ENCODE peak calls at places on chromosomes 1 and 21, in nine cellular contexts. F is GM12864, W is upper lobe of left lung, V is astrocyte of the cerebellum, O is cardiac muscle cell, P is RWPE1, B is endothelial cell, M is tibial artery, N is heart right ventricle. K is an unnamed sample.

GRCh38 chr1:21801100-21801499 is 11.0 kb upstream of the LDLRAD2 start:
- DNase-seq in N (no peak), O (no peak), B (no peak), M (no peak), V (no peak), F (no peak), W (no peak), P (peak; percentile 77), K (no peak)

GRCh38 chr1:54800899-54801759 is at the start of gene TTC22:
- DNase-seq in N (no peak), P (peak; percentile 70), V (no peak), O (no peak), F (no peak), W (peak; percentile 84), M (no peak), B (peak; percentile 19), K (peak; percentile 67)

GRCh38 chr1:231000201-231000600 is 21.3 kb downstream of the ARV1 start:
- DNase-seq in M (no peak), O (no peak), V (no peak), N (no peak), F (no peak), P (no peak), B (no peak), W (no peak), K (no peak)

GRCh38 chr1:78045850-78046778 is at the start of gene GIPC2:
- DNase-seq in B (peak; percentile 40), F (no peak), V (no peak), O (peak; percentile 31), W (no peak), M (no peak), N (peak; percentile 24), P (no peak), K (peak; percentile 25)

GRCh38 chr1:116769561-116769977 is 15.3 kb downstream of the CD2 start:
- DNase-seq in W (peak; percentile 50), N (no peak), O (peak; percentile 46), B (no peak), P (no peak), V (peak; percentile 43), F (peak; percentile 46), M (no peak), K (no peak)

GRCh38 chr1:112358798-112359408 is 37.1 kb upstream of the CTTNBP2NL start:
- DNase-seq in B (peak; percentile 60), F (no peak), M (peak; percentile 88), V (no peak), O (peak; percentile 87), N (peak; percentile 64), P (peak; percentile 51), W (peak; percentile 75), K (no peak)

GRCh38 chr1:160400284-160400645 is at the start of gene VANGL2:
- DNase-seq in N (peak; percentile 84), O (peak; percentile 86), W (peak; percentile 55), P (peak; percentile 80), F (no peak), M (peak; percentile 31), B (peak; percentile 95), V (peak; percentile 22), K (peak; percentile 74)

GRCh38 chr1:44621841-44622286 is 52.4 kb downstream of the TMEM53 start:
- DNase-seq in V (no peak), N (no peak), P (no peak), O (no peak), F (no peak), B (no peak), W (no peak), M (no peak), K (no peak)

GRCh38 chr1:185200889-185201288 is 43.9 kb downstream of the SWT1 start:
- DNase-seq in B (no peak), O (no peak), W (no peak), M (no peak), V (no peak), P (no peak), N (no peak), F (no peak), K (no peak)

GRCh38 chr1:26094677-26095383 is 16.8 kb upstream of the PDIK1L start:
- DNase-seq in N (peak; percentile 45), P (no peak), V (no peak), O (peak; percentile 68), M (peak; percentile 33), W (peak; percentile 43), F (no peak), B (peak; percentile 58), K (no peak)

GRCh38 chr21:17472592-17473271 is 40.1 kb upstream of the CXADR start:
- DNase-seq in O (no peak), N (no peak), W (no peak), F (no peak), M (no peak), V (no peak), B (no peak), P (no peak), K (no peak)

GRCh38 chr1:200708769-200709168 is 29.9 kb upstream of the CAMSAP2 start:
- DNase-seq in O (no peak), P (peak; percentile 61), N (no peak), M (no peak), V (no peak), W (no peak), F (no peak), B (no peak), K (no peak)

GRCh38 chr1:37752583-37753471 is 12.1 kb downstream of the EPHA10 start:
- DNase-seq in V (no peak), N (no peak), B (peak; percentile 49), W (no peak), O (peak; percentile 23), P (no peak), M (no peak), F (no peak), K (peak; percentile 36)

GRCh38 chr1:232029297-232029696 is 402.7 kb downstream of the DISC1 start:
- DNase-seq in M (no peak), O (peak; percentile 27), B (no peak), F (no peak), P (no peak), N (peak; percentile 8), V (no peak), W (no peak), K (no peak)

GRCh38 chr1:248752119-248752931 is 3.2 kb downstream of the LYPD8 start:
- DNase-seq in W (no peak), F (no peak), V (no peak), B (no peak), M (no peak), O (peak; percentile 3), P (no peak), N (no peak), K (no peak)
- TF ChIP-seq CTCF in W (no peak), F (no peak), V (no peak), B (no peak), M (no peak), O (no peak), P (no peak), N (no peak), K (no peak)

DNA sequence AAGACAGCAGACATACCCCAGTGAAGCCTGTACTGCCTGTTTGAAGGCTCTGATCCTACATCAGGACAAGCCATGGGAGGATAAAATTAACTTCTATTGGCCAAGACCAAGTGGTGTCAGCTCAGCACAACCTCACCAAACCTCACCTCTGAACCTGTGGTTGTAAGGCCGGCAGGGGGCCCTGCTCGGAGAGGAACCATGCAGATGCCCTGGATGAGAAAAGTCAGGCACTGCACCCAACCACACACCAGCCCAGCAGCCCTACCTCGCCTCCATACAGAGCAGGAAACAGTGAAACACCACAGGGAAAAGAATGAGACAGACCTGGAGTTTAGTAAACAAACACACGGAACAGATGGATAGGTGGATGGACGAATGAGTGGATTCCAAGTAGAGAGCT is 70.0 kb upstream of the PAX7 start:
- DNase-seq in B (no peak), O (no peak), N (no peak), V (no peak), F (no peak), M (no peak), W (no peak), P (no peak), K (no peak)
- TF ChIP-seq CTCF in B (no peak), O (no peak), N (no peak), V (no peak), F (peak; percentile 35), M (no peak), W (no peak), P (no peak), K (no peak)

GRCh38 chr21:35510294-35510693 is 461.2 kb upstream of the RUNX1 start:
- DNase-seq in O (no peak), F (no peak), M (no peak), V (no peak), B (no peak), W (no peak), P (peak; percentile 44), N (no peak), K (no peak)

GRCh38 chr21:35506352-35506751 is 457.2 kb upstream of the RUNX1 start:
- DNase-seq in O (peak; percentile 40), N (no peak), P (no peak), W (no peak), V (peak; percentile 72), F (no peak), M (no peak), B (no peak), K (no peak)

GRCh38 chr21:35509004-35509704 is 460.1 kb upstream of the RUNX1 start:
- DNase-seq in N (peak; percentile 24), W (peak; percentile 24), B (no peak), F (no peak), V (no peak), M (peak; percentile 35), P (no peak), O (peak; percentile 11), K (no peak)

GRCh38 chr21:35511298-35512162 is 462.4 kb upstream of the RUNX1 start:
- DNase-seq in F (no peak), M (no peak), W (no peak), O (peak; percentile 29), P (peak; percentile 57), V (no peak), N (no peak), B (no peak), K (no peak)

GRCh38 chr21:35508389-35508888 is 459.3 kb upstream of the RUNX1 start:
- DNase-seq in N (peak; percentile 54), W (peak; percentile 75), F (no peak), B (peak; percentile 63), M (peak; percentile 81), O (peak; percentile 94), V (no peak), P (no peak), K (no peak)
- TF ChIP-seq CTCF in N (peak; percentile 55), W (peak; percentile 20), F (no peak), B (no peak), M (no peak), O (peak; percentile 64), V (no peak), P (no peak), K (no peak)

GRCh38 chr1:225962440-225962975 is 21.5 kb upstream of the LEFTY2 start:
- DNase-seq in N (peak; percentile 25), O (peak; percentile 33), W (peak; percentile 58), M (no peak), B (peak; percentile 77), V (no peak), F (no peak), P (no peak), K (peak; percentile 56)
- TF ChIP-seq CTCF in N (peak; percentile 83), O (peak; percentile 76), W (peak; percentile 58), M (peak; percentile 23), B (peak; percentile 71), V (peak; percentile 63), F (peak; percentile 89), P (no peak), K (peak; percentile 25)

K was measured in activated B cell treated with CpG ODN at 0.5 μM for 24 hours.